ENCODE peak calls at places on chromosomes 5 and 9, in six cellular contexts. U is A549, P is SK-N-SH, A is HepG2, Y is GM23338, V is HCT116. J is an unnamed sample. For H3K4me1, the result is how much of the 10 kb centered on the place peaks cover.

GRCh38 chr5:143153332-143154119 is 250.0 kb downstream of the NR3C1 start:
- DNase-seq in U (no peak), P (no peak), A (no peak), Y (no peak), V (no peak), J (no peak)

GRCh38 chr5:140216468-140217074 is 41.6 kb downstream of the CYSTM1 start:
- DNase-seq in U (no peak), P (no peak), A (no peak), Y (no peak), V (no peak), J (no peak)

GRCh38 chr9:22244141-22245011 is 202.2 kb upstream of the DMRTA1 start:
- DNase-seq in U (peak), P (no peak), A (peak), Y (peak), V (peak), J (no peak)

GRCh38 chr5:36950586-36951457 is 74.3 kb downstream of the NIPBL start:
- DNase-seq in U (no peak), P (no peak), A (no peak), Y (no peak), V (no peak), J (no peak)

GRCh38 chr5:10652151-10652550 is 88.3 kb downstream of the ANKRD33B start:
- DNase-seq in U (no peak), P (no peak), A (peak), Y (no peak), V (no peak), J (no peak)

GRCh38 chr5:5886812-5887486 is 464.5 kb downstream of the ICE1 start:
- DNase-seq in U (peak), P (peak), A (peak), Y (peak), V (no peak), J (no peak)

GRCh38 chr9:69155341-69156030 is 18.6 kb upstream of the TJP2 start:
- DNase-seq in U (no peak), P (no peak), A (no peak), Y (peak), V (no peak), J (no peak)

GRCh38 chr9:131366745-131367401 is 27.0 kb upstream of the PRRC2B start:
- DNase-seq in U (peak), P (peak), A (peak), Y (peak), V (no peak), J (no peak)

GRCh38 chr9:77891150-77891549 is 140.5 kb downstream of the GNAQ start:
- DNase-seq in U (no peak), P (no peak), A (no peak), Y (no peak), V (no peak), J (no peak)

DNA sequence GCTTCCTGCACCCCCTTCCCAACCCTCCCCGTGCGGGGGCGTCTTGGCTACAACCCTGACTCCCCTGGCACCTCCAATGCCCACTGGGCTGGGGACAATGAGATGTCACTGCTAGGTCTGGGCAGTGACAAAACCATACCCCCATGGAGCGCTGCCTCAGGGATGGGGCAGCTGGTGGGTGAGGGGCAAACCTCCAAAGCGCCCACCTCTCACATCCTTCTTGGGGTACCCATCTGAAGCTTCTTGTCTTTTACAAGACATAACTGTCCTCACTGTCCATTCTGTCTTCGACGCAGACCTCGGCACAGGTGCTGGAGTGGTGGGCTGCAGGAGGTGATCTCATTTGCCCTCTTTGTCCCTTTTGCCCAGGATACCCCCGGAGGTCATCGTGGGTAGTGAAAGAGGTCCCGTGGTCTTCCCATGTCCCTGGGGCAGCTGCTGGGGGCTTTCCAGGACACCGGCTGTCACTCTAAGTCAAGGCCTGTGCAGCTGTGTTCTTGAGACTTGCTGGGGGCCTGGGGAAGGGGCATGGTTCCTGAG is 27.8 kb upstream of the CSF1R start:
- DNase-seq in U (no peak), P (peak), A (no peak), Y (peak), V (no peak), J (no peak)
- TF ChIP-seq CTCF in U (no peak), P (peak), A (no peak), Y (peak), V (peak), J (no peak)

DNA sequence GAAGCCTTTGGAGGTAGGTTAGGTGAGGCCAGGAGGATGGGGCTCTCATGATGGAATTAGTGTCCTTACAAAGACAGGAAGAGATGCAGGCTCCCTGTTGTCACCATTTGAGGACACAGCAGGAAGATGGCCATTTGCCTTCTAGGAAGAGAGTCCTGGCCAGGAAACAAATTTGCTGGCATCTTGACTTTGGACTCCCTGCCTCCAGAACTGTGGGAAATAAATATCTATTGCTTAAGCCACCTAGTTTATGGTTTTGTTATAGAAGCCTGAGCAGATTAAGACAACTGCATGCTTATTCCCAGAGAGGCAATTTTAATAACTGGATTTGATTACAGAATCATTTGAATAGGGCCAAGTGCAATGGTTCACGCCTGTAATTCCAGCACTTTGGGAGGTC is 50.5 kb upstream of the EPB41L4B start:
- DNase-seq in U (no peak), P (no peak), A (no peak), Y (no peak), V (no peak), J (no peak)
- H3K4me1 ChIP-seq in U (under half), P (under half), A (under half), Y (under half), V (under half), J (under half)

GRCh38 chr9:95370064-95370463 is 52.6 kb upstream of the FANCC start:
- DNase-seq in U (no peak), P (no peak), A (no peak), Y (no peak), V (no peak), J (no peak)
- TF ChIP-seq REST in U (no peak), P (no peak), A (no peak), Y (no peak), V (no peak), J (no peak)

GRCh38 chr9:136667940-136668760 is 5.4 kb downstream of the EGFL7 start:
- DNase-seq in U (no peak), P (no peak), A (no peak), Y (peak), V (no peak), J (no peak)
- TF ChIP-seq CTCF in U (no peak), P (no peak), A (peak), Y (no peak), V (no peak), J (peak)

DNA sequence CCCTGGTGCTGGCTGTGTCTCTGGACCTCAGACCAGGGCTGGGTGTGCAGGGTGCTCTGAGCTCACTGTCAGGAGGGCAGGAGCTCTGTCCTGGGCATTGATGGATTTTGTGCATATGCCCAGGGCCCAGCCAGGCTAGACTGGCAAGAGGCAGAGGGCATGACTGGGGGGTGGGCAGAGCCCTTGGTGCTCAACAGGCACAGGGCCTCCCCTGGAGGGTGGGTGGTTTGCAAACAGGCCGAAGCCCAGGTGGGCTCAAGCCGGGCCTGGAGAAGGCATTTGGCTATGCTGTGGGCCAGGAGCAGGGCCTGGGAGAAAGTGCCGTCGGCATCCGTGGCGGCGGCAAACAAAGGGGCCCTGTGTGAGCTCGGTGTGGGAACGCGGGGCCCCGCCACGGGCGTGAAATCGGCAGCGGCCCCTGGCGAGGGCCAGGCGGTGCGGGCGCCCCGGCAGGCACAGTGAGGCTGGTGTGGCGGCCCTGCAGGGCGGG is 1.9 kb upstream of the NRARP start:
- DNase-seq in U (no peak), P (peak), A (no peak), Y (no peak), V (no peak), J (no peak)
- H3K4me1 ChIP-seq in U (under half), P (under half), A (half or more), Y (under half), V (under half), J (half or more)

GRCh38 chr9:94603259-94603776 is 9.7 kb upstream of the FBP2 start:
- DNase-seq in U (peak), P (peak), A (peak), Y (peak), V (peak), J (peak)

GRCh38 chr9:94600258-94600657 is 6.6 kb upstream of the FBP2 start:
- DNase-seq in U (no peak), P (no peak), A (peak), Y (no peak), V (no peak), J (no peak)

GRCh38 chr9:94602666-94603065 is 9.0 kb upstream of the FBP2 start:
- DNase-seq in U (no peak), P (no peak), A (no peak), Y (no peak), V (no peak), J (no peak)

GRCh38 chr9:94600715-94601114 is 7.1 kb upstream of the FBP2 start:
- DNase-seq in U (no peak), P (no peak), A (no peak), Y (no peak), V (no peak), J (no peak)

GRCh38 chr9:94599102-94599501 is 5.5 kb upstream of the FBP2 start:
- DNase-seq in U (no peak), P (no peak), A (no peak), Y (no peak), V (no peak), J (no peak)
- TF ChIP-seq REST in U (no peak), P (no peak), A (no peak), Y (no peak), V (no peak), J (no peak)

DNA sequence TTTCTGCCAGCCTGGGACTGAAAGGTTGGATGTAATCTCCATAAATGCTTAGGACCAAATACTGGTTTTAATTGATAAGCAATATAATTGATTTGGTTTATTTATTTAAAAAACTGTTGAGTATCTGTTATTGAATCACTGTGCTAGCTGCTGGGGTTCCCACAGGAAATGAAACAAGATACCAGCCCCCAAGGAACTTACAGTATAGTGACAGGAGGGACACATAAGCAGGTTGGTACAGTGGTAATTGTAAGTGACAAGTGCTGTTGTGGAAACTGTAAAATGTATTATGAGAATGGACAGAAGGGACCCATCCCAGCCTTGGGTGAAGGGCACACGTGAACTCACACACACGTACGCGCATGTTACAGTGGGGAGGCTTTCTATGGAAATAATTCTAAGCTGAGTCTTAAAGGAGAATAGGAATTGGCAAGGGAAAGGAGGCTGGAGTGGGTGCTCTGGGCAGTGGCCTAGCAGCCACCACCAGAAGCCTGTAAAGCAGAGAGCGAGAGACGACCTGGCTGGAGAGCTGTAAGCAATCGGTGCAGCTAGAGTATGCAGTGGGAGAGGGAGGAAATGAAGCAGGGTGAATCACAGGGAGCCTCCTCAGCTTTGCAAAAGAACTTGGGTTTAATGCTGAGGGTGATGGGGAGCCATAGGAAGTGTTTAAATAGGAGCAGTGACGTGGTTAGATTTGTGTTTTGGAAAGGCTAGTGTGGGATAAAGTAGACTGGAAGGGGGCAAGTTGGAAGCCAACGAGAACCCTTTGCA is 39.3 kb downstream of the GLRA1 start:
- DNase-seq in U (no peak), P (no peak), A (no peak), Y (no peak), V (no peak), J (no peak)
- TF ChIP-seq CTCF in U (no peak), P (no peak), A (no peak), Y (no peak), V (no peak), J (no peak)

GRCh38 chr9:114369567-114370240 is 18.1 kb downstream of the AKNA start:
- DNase-seq in U (no peak), P (no peak), A (no peak), Y (no peak), V (no peak), J (no peak)
- H3K4me1 ChIP-seq in U (under half), P (under half), A (under half), Y (under half), V (under half), J (under half)

DNA sequence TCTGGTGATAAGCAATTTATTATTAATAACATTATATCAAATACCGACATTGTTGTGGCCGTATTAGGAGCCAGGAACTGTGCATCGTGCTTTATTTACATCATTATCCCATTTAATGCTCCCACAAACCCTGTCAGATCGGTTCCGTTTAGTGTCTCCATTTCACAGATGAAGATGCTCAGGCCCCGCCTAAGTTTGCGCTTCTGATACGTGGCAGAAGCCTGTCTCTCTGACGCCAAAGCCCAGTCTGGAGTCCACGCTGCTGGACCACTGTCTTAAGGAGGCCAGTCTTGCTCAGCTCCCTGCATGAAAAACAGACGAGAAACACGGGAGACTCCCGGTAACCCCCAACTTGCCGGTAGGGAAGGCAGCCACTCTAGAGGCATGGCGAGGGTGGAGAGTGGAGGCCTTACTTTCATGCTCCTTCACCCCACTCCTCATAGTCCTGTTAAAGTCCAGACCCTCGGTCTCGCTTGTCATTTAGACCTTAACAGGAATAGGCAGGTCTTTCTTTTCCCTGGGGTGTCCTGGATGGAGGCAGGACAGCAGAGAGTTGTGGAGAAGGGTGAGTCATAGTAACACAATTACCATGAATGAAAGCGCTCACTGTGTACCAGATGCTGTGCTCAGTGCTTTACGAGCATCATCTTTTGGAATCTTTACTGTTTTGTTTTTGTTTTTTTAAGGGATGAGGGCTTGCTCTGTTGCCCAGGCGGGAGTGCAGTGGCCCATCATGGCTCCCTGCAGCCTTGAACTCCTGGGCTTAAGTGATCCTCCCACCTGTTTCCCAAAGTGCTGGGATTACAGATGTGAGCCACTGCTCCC is 872 bp downstream of the TXNDC15 start:
- DNase-seq in U (peak), P (peak), A (peak), Y (peak), V (no peak), J (peak)
- TF ChIP-seq REST in U (no peak), P (no peak), A (no peak), Y (no peak), V (no peak), J (no peak)